ENCODE peak calls at places on chromosomes 6 and 20, in ten cellular contexts. D is kidney glomerular epithelial cell; S is mesendoderm; O is stimulated activated naive CD8-positive, alpha-beta T cell treated with anti-CD3 and anti-CD28 coated beads, Interleukin-15, Interleukin-2, amounts not matched to agents 100 U/mL and 50 U/mL, for 24 hours; M is Panc1; X is activated CD8-positive, alpha-beta memory T cell treated with anti-CD3 and anti-CD28 coated beads for 4 hours; E is neural crest cell; A is adipocyte; W is midbrain; U is NCI-H1417. N is an unnamed sample.

GRCh38 chr6:141421378-141421777 is 711.3 kb upstream of the GJE1 start:
- DNase-seq in S (peak), A (peak), E (no peak), M (peak), X (no peak), D (peak), W (no peak), O (no peak), U (no peak), N (no peak)

GRCh38 chr20:43691928-43692524 is 25.1 kb downstream of the MYBL2 start:
- DNase-seq in X (peak), M (peak), W (peak), O (peak), U (peak), A (peak), D (no peak), E (peak), S (peak), N (peak)

GRCh38 chr6:168534265-168534664 is 93.3 kb downstream of the SMOC2 start:
- DNase-seq in U (no peak), D (no peak), W (no peak), O (no peak), X (no peak), S (no peak), E (no peak), A (no peak), M (no peak), N (no peak)

GRCh38 chr20:62203378-62204030 is 16.6 kb downstream of the HRH3 start:
- DNase-seq in W (no peak), X (no peak), U (peak), M (no peak), D (no peak), A (peak), S (no peak), O (no peak), E (no peak), N (no peak)

GRCh38 chr6:144335315-144335861 is 50.3 kb downstream of the UTRN start:
- DNase-seq in W (no peak), U (peak), A (no peak), X (no peak), M (no peak), D (no peak), E (no peak), O (no peak), S (no peak), N (no peak)

GRCh38 chr6:26439151-26439550 is 1.2 kb upstream of the BTN3A3 start:
- DNase-seq in X (no peak), A (no peak), E (no peak), S (no peak), D (no peak), M (no peak), W (no peak), O (no peak), U (no peak), N (no peak)

GRCh38 chr20:10924628-10925266 is 250.9 kb upstream of the JAG1 start:
- DNase-seq in U (peak), S (no peak), W (no peak), M (no peak), E (no peak), A (peak), O (no peak), D (peak), X (no peak), N (no peak)

GRCh38 chr6:15376900-15377487 is 131.1 kb downstream of the JARID2 start:
- DNase-seq in A (no peak), D (no peak), M (no peak), W (no peak), U (no peak), X (no peak), S (no peak), O (no peak), E (no peak), N (no peak)

GRCh38 chr6:39927159-39927558 is 7.1 kb downstream of the MOCS1 start:
- DNase-seq in O (no peak), W (no peak), D (peak), X (no peak), S (peak), U (no peak), E (no peak), M (no peak), A (peak), N (no peak)

GRCh38 chr6:38503940-38504682 is 135.6 kb downstream of the BTBD9 start:
- DNase-seq in E (no peak), O (no peak), W (no peak), S (no peak), D (no peak), X (no peak), U (no peak), A (no peak), M (no peak), N (no peak)

GRCh38 chr20:22619806-22620205 is 35.4 kb upstream of the FOXA2 start:
- DNase-seq in M (no peak), U (no peak), X (no peak), A (no peak), E (no peak), O (no peak), S (no peak), D (no peak), W (no peak), N (no peak)

N was measured in central memory CD4-positive, alpha-beta T cell.